ENCODE peak calls at places on chromosomes 7 and 10, in five cellular contexts. One of them, this sample, is unnamed.

GRCh38 chr7:3188946-3189345 is 112.1 kb upstream of the SDK1 start:
- DNase-seq in IMR-90: no peak
- DNase-seq in GM12878: no peak
- DNase-seq in A549: no peak
- DNase-seq in K562: no peak
- DNase-seq in this sample: no peak

GRCh38 chr10:103804866-103805265 is 50.5 kb downstream of the SH3PXD2A start:
- DNase-seq in IMR-90: no peak
- DNase-seq in GM12878: no peak
- DNase-seq in A549: no peak
- DNase-seq in K562: no peak
- DNase-seq in this sample: no peak

GRCh38 chr10:1130226-1130625 is 74.0 kb downstream of the WDR37 start:
- DNase-seq in IMR-90: no peak
- DNase-seq in GM12878: no peak
- DNase-seq in A549: no peak
- DNase-seq in K562: no peak
- DNase-seq in this sample: no peak

GRCh38 chr7:49438281-49438680 is 335.2 kb upstream of the VWC2 start:
- DNase-seq in IMR-90: no peak
- DNase-seq in GM12878: no peak
- DNase-seq in A549: no peak
- DNase-seq in K562: no peak
- DNase-seq in this sample: no peak

GRCh38 chr10:3622845-3623621 is 162.0 kb downstream of the KLF6 start:
- DNase-seq in IMR-90: peak
- DNase-seq in GM12878: peak
- DNase-seq in A549: no peak
- DNase-seq in K562: no peak
- DNase-seq in this sample: no peak

GRCh38 chr10:59872892-59873463 is 33.4 kb downstream of the CCDC6 start:
- DNase-seq in IMR-90: peak
- DNase-seq in GM12878: no peak
- DNase-seq in A549: no peak
- DNase-seq in K562: peak
- DNase-seq in this sample: no peak

GRCh38 chr10:4191354-4191753 is 406.3 kb upstream of the KLF6 start:
- DNase-seq in IMR-90: no peak
- DNase-seq in GM12878: no peak
- DNase-seq in A549: no peak
- DNase-seq in K562: no peak
- DNase-seq in this sample: no peak

GRCh38 chr7:48280100-48280499 is 108.8 kb downstream of the ABCA13 start:
- DNase-seq in IMR-90: peak
- DNase-seq in GM12878: no peak
- DNase-seq in A549: no peak
- DNase-seq in K562: no peak
- DNase-seq in this sample: no peak

GRCh38 chr10:12355384-12355783 is 6.0 kb downstream of the CAMK1D start:
- DNase-seq in IMR-90: no peak
- DNase-seq in GM12878: no peak
- DNase-seq in A549: no peak
- DNase-seq in K562: no peak
- DNase-seq in this sample: no peak

GRCh38 chr10:113519616-113520015 is 33.2 kb upstream of the HABP2 start:
- DNase-seq in IMR-90: no peak
- DNase-seq in GM12878: no peak
- DNase-seq in A549: no peak
- DNase-seq in K562: no peak
- DNase-seq in this sample: no peak

GRCh38 chr10:45386657-45387056 is 12.6 kb downstream of the ALOX5 start:
- DNase-seq in IMR-90: no peak
- DNase-seq in GM12878: no peak
- DNase-seq in A549: no peak
- DNase-seq in K562: no peak
- DNase-seq in this sample: no peak

GRCh38 chr7:31126976-31127375 is 74.9 kb downstream of the ADCYAP1R1 start:
- DNase-seq in IMR-90: peak
- DNase-seq in GM12878: no peak
- DNase-seq in A549: no peak
- DNase-seq in K562: no peak
- DNase-seq in this sample: no peak

GRCh38 chr7:43767311-43767710 is 8.8 kb downstream of the BLVRA start:
- DNase-seq in IMR-90: no peak
- DNase-seq in GM12878: no peak
- DNase-seq in A549: no peak
- DNase-seq in K562: no peak
- DNase-seq in this sample: peak

GRCh38 chr7:155280446-155281410 is 16.9 kb upstream of the INSIG1 start:
- DNase-seq in IMR-90: no peak
- DNase-seq in GM12878: no peak
- DNase-seq in A549: no peak
- DNase-seq in K562: peak
- DNase-seq in this sample: no peak

GRCh38 chr10:31867646-31868045 is 61.0 kb downstream of the ARHGAP12 start:
- DNase-seq in IMR-90: peak
- DNase-seq in GM12878: no peak
- DNase-seq in A549: no peak
- DNase-seq in K562: no peak
- DNase-seq in this sample: no peak

GRCh38 chr7:106050743-106051110 is 61.4 kb downstream of the SYPL1 start:
- DNase-seq in IMR-90: peak
- DNase-seq in GM12878: no peak
- DNase-seq in A549: no peak
- DNase-seq in K562: no peak
- DNase-seq in this sample: no peak

GRCh38 chr10:132353456-132354355 is 21.7 kb downstream of the LRRC27 start:
- DNase-seq in IMR-90: no peak
- DNase-seq in GM12878: no peak
- DNase-seq in A549: no peak
- DNase-seq in K562: no peak
- DNase-seq in this sample: no peak

GRCh38 chr7:45585628-45586027 is 11.5 kb downstream of the ADCY1 start:
- DNase-seq in IMR-90: no peak
- DNase-seq in GM12878: no peak
- DNase-seq in A549: no peak
- DNase-seq in K562: no peak
- DNase-seq in this sample: no peak

GRCh38 chr7:158729646-158730382 is 25.2 kb upstream of the NCAPG2 start:
- DNase-seq in IMR-90: no peak
- DNase-seq in GM12878: no peak
- DNase-seq in A549: no peak
- DNase-seq in K562: no peak
- DNase-seq in this sample: no peak

GRCh38 chr7:18693401-18693800 is 197.9 kb downstream of the HDAC9 start:
- DNase-seq in IMR-90: peak
- DNase-seq in GM12878: no peak
- DNase-seq in A549: no peak
- DNase-seq in K562: peak
- DNase-seq in this sample: peak

GRCh38 chr10:118980870-118981269 is 48.6 kb upstream of the NANOS1 start:
- DNase-seq in IMR-90: no peak
- DNase-seq in GM12878: no peak
- DNase-seq in A549: no peak
- DNase-seq in K562: no peak
- DNase-seq in this sample: no peak

GRCh38 chr7:25844109-25844915 is 307.7 kb upstream of the NFE2L3 start:
- DNase-seq in IMR-90: no peak
- DNase-seq in GM12878: no peak
- DNase-seq in A549: no peak
- DNase-seq in K562: no peak
- DNase-seq in this sample: no peak

GRCh38 chr7:25847331-25848070 is 304.5 kb upstream of the NFE2L3 start:
- DNase-seq in IMR-90: peak
- DNase-seq in GM12878: no peak
- DNase-seq in A549: no peak
- DNase-seq in K562: no peak
- DNase-seq in this sample: no peak

GRCh38 chr7:25849361-25850184 is 302.4 kb upstream of the NFE2L3 start:
- DNase-seq in IMR-90: peak
- DNase-seq in GM12878: no peak
- DNase-seq in A549: peak
- DNase-seq in K562: peak
- DNase-seq in this sample: no peak

GRCh38 chr7:25845341-25845923 is 306.6 kb upstream of the NFE2L3 start:
- DNase-seq in IMR-90: no peak
- DNase-seq in GM12878: no peak
- DNase-seq in A549: no peak
- DNase-seq in K562: no peak
- DNase-seq in this sample: no peak

GRCh38 chr7:25846722-25847121 is 305.3 kb upstream of the NFE2L3 start:
- DNase-seq in IMR-90: peak
- DNase-seq in GM12878: no peak
- DNase-seq in A549: no peak
- DNase-seq in K562: peak
- DNase-seq in this sample: peak
- TF ChIP-seq RCOR1 in IMR-90: no peak
- TF ChIP-seq RCOR1 in GM12878: no peak
- TF ChIP-seq RCOR1 in A549: no peak
- TF ChIP-seq RCOR1 in K562: peak
- TF ChIP-seq RCOR1 in this sample: peak

DNA sequence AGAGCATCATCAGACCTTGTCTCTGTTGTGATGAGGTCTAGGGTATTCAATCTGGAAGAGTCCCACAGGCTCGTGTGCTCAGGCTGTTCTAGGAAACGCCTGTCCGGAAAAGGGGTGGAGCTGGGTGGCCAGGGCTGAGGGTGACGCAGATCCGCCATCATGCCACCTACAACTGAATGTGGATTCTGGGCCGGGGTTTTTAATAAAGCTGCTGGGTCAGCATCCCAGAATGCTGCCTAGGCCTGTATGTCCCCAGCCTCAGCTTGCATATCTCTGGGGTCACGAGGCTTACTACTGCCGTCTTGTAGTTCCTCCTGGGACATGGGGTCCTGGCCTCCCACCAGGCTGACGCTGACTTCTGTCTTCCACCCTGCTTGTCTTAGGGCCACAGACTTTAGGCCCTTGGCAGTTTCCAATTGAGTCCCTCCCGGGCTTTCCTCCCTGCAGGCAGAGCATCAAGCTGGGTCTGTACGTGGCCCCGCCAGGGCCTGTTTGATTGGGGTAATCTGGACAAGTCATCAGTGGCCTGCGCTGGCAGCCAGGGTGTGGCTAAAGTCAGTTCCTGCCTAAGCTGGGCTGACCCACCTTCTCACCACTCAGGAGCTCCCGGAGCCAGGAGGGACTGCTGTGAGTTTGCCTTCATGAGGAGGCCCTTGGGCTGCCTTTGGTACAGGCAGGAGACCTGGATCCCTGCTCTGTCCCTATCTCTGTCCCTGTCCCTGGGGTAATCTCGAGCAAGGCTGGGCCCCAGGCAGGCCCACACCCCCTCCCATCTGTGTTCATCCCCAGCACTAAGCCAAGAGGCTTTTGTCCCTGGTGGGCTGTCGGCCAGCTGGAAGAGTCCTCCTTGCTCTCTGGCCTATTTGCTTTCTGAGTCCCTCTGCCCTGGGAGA is 79.9 kb downstream of the ZMIZ1 start:
- DNase-seq in IMR-90: peak
- DNase-seq in GM12878: no peak
- DNase-seq in A549: no peak
- DNase-seq in K562: peak
- DNase-seq in this sample: peak
- TF ChIP-seq RAD21 in IMR-90: no peak
- TF ChIP-seq RAD21 in GM12878: no peak
- TF ChIP-seq RAD21 in A549: no peak
- TF ChIP-seq RAD21 in K562: peak
- TF ChIP-seq RAD21 in this sample: no peak

DNA sequence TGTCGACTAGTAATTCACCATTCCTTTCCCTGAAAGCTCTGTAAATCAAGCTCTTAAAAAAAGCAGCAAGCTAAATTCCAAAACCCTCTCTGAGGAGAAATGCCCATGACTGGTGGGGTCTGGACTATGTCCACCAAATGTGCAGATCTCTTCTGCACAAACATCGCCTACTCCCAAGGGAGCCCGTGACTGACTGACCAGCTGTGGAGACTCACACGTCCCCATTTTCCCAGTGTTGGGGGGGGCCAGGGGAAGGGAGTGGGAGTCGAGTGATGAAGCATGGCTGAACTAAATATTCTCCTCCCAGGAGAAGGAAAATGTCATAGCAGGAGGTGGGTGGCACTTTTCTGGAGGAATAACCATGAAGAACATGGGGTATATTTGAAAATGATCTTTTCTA is 164.1 kb upstream of the HPS1 start:
- DNase-seq in IMR-90: no peak
- DNase-seq in GM12878: no peak
- DNase-seq in A549: no peak
- DNase-seq in K562: no peak
- DNase-seq in this sample: no peak
- TF ChIP-seq RCOR1 in IMR-90: no peak
- TF ChIP-seq RCOR1 in GM12878: no peak
- TF ChIP-seq RCOR1 in A549: no peak
- TF ChIP-seq RCOR1 in K562: no peak
- TF ChIP-seq RCOR1 in this sample: no peak

GRCh38 chr10:100848770-100849169 is 64.0 kb upstream of the SLF2 start:
- DNase-seq in IMR-90: no peak
- DNase-seq in GM12878: no peak
- DNase-seq in A549: no peak
- DNase-seq in K562: no peak
- DNase-seq in this sample: no peak

GRCh38 chr10:100841528-100841927 is 71.2 kb upstream of the SLF2 start:
- DNase-seq in IMR-90: no peak
- DNase-seq in GM12878: no peak
- DNase-seq in A549: no peak
- DNase-seq in K562: no peak
- DNase-seq in this sample: no peak

GRCh38 chr10:100847440-100847839 is 65.3 kb upstream of the SLF2 start:
- DNase-seq in IMR-90: peak
- DNase-seq in GM12878: no peak
- DNase-seq in A549: peak
- DNase-seq in K562: peak
- DNase-seq in this sample: no peak
- TF ChIP-seq RAD21 in IMR-90: no peak
- TF ChIP-seq RAD21 in GM12878: no peak
- TF ChIP-seq RAD21 in A549: no peak
- TF ChIP-seq RAD21 in K562: no peak
- TF ChIP-seq RAD21 in this sample: no peak

This sample was measured in SK-N-SH.